ENCODE peak calls at places on chromosomes 7 and 10, in eight cellular contexts. X is AG09309; H is activated T-cell treated with anti-CD3 and anti-CD28 coated beads for 4 hours; Z is dorsolateral prefrontal cortex; W is activated CD4-positive, alpha-beta T cell treated with anti-CD3 and anti-CD28 coated beads, Interleukin-2, amount 50 U/mL, for 1 hour; O is glutamatergic neuron; B is activated naive CD4-positive, alpha-beta T cell; U is NCI-H1930. V is an unnamed sample.

GRCh38 chr10:119396709-119397071 is 145.8 kb downstream of the RGS10 start:
- DNase-seq in B (no peak), Z (no peak), W (no peak), O (no peak), H (no peak), X (no peak), U (no peak), V (no peak)

GRCh38 chr10:44389150-44389549 is 4.3 kb upstream of the CXCL12 start:
- DNase-seq in O (no peak), B (no peak), H (no peak), U (no peak), Z (no peak), W (no peak), X (no peak), V (no peak)

GRCh38 chr7:1156782-1157535 is 3.0 kb downstream of the ZFAND2A start:
- DNase-seq in X (no peak), Z (no peak), H (no peak), O (no peak), U (no peak), W (no peak), B (no peak), V (no peak)

GRCh38 chr10:46525177-46525823 is 31.2 kb downstream of the GPRIN2 start:
- DNase-seq in Z (no peak), X (peak), B (no peak), H (no peak), U (no peak), W (no peak), O (peak), V (peak)

GRCh38 chr7:100127866-100128601 is 1.3 kb downstream of the MBLAC1 start:
- DNase-seq in H (no peak), O (peak), W (peak), X (no peak), U (no peak), B (peak), Z (no peak), V (peak)

GRCh38 chr7:131095346-131095745 is 232.3 kb upstream of the MKLN1 start:
- DNase-seq in B (no peak), H (no peak), X (no peak), U (no peak), W (no peak), Z (no peak), O (no peak), V (no peak)

GRCh38 chr10:34854147-34854601 is 39.1 kb upstream of the PARD3 start:
- DNase-seq in H (no peak), X (peak), Z (no peak), W (no peak), O (no peak), U (no peak), B (no peak), V (no peak)

GRCh38 chr10:104333037-104333727 is 5.1 kb downstream of the ITPRIP start:
- DNase-seq in U (no peak), B (peak), O (no peak), Z (no peak), H (peak), W (peak), X (no peak), V (peak)

GRCh38 chr7:150716368-150716767 is at the start of gene GIMAP1:
- DNase-seq in O (no peak), W (peak), B (peak), X (no peak), H (no peak), Z (no peak), U (no peak), V (peak)

GRCh38 chr7:76364198-76364584 is 5.4 kb upstream of the YWHAG start:
- DNase-seq in X (no peak), O (no peak), Z (no peak), U (no peak), B (no peak), W (no peak), H (no peak), V (no peak)

GRCh38 chr7:137656227-137656849 is 190.4 kb downstream of the DGKI start:
- DNase-seq in X (peak), Z (peak), U (peak), W (peak), O (peak), H (peak), B (peak), V (peak)

GRCh38 chr7:10973942-10974716 is 457 bp downstream of the PHF14 start:
- DNase-seq in X (no peak), O (peak), H (peak), Z (peak), U (no peak), W (peak), B (no peak), V (peak)

GRCh38 chr7:137992738-137993394 is 9.0 kb downstream of the CREB3L2 start:
- DNase-seq in O (no peak), Z (no peak), X (peak), B (no peak), W (no peak), U (no peak), H (no peak), V (peak)